ENCODE peak calls at places on chromosomes 16 and 17, in eight cellular contexts. A, B, P, I, L, Y, S and F are unnamed samples.

GRCh38 chr17:13351046-13351445 is 250.7 kb downstream of the HS3ST3A1 start:
- DNase-seq in A (no peak), B (no peak), P (no peak), I (no peak), L (no peak), Y (no peak), S (no peak), F (no peak)

GRCh38 chr16:20401475-20402016 is 3.0 kb downstream of the PDILT start:
- DNase-seq in A (no peak), B (no peak), P (no peak), I (no peak), L (no peak), Y (no peak), S (no peak), F (no peak)

GRCh38 chr17:43713494-43714162 is 45.0 kb downstream of the SOST start:
- DNase-seq in A (peak; percentile 30), B (no peak), P (no peak), I (peak; percentile 70), L (no peak), Y (no peak), S (peak; percentile 15), F (peak; percentile 76)

GRCh38 chr16:75114179-75114945 is 2.2 kb downstream of the LDHD start:
- DNase-seq in A (no peak), B (no peak), P (no peak), I (no peak), L (no peak), Y (no peak), S (no peak), F (no peak)

GRCh38 chr16:11101695-11102522 is 154.1 kb downstream of the SOCS1 start:
- DNase-seq in A (no peak), B (no peak), P (no peak), I (no peak), L (no peak), Y (no peak), S (no peak), F (no peak)

GRCh38 chr16:1772362-1772907 is at the start of gene EME2:
- DNase-seq in A (peak; percentile 61), B (peak; percentile 41), P (no peak), I (no peak), L (no peak), Y (peak; percentile 42), S (peak; percentile 81), F (no peak)

GRCh38 chr16:81707411-81708321 is 71.4 kb upstream of the PLCG2 start:
- DNase-seq in A (no peak), B (no peak), P (no peak), I (no peak), L (no peak), Y (no peak), S (no peak), F (peak; percentile 88)

GRCh38 chr17:1769826-1770477 is 8.1 kb downstream of the SERPINF1 start:
- DNase-seq in A (peak; percentile 24), B (no peak), P (no peak), I (no peak), L (no peak), Y (no peak), S (peak; percentile 19), F (no peak)

GRCh38 chr17:20095366-20096080 is 86.4 kb downstream of the SPECC1 start:
- DNase-seq in A (no peak), B (no peak), P (no peak), I (peak; percentile 72), L (peak; percentile 91), Y (no peak), S (no peak), F (no peak)

GRCh38 chr17:43814714-43815113 is 18.2 kb downstream of the MPP3 start:
- DNase-seq in A (no peak), B (no peak), P (no peak), I (peak; percentile 71), L (no peak), Y (no peak), S (no peak), F (no peak)

GRCh38 chr16:78289844-78290277 is 190.4 kb downstream of the WWOX start:
- DNase-seq in A (no peak), B (no peak), P (no peak), I (no peak), L (no peak), Y (no peak), S (no peak), F (no peak)

GRCh38 chr16:89330177-89330856 is 112.8 kb downstream of the ZNF778 start:
- DNase-seq in A (no peak), B (no peak), P (no peak), I (peak; percentile 67), L (no peak), Y (peak; percentile 47), S (no peak), F (no peak)

GRCh38 chr16:67697407-67697806 is 21.7 kb downstream of the GFOD2 start:
- DNase-seq in A (no peak), B (no peak), P (no peak), I (no peak), L (no peak), Y (no peak), S (no peak), F (no peak)

GRCh38 chr17:53950207-53950857 is 127.6 kb downstream of the KIF2B start:
- DNase-seq in A (no peak), B (no peak), P (no peak), I (no peak), L (no peak), Y (no peak), S (no peak), F (no peak)